ENCODE peak calls at places on chromosomes 3 and 15, in seven cellular contexts. One of them, this sample, is unnamed.

GRCh38 chr3:160454995-160455394 is 5.4 kb upstream of the TRIM59 start:
- DNase-seq in H54: no peak
- DNase-seq in lower leg skin: no peak
- DNase-seq in body of pancreas: no peak
- DNase-seq in endothelial cell of umbilical vein: no peak
- DNase-seq in ovary: no peak
- DNase-seq in transverse colon: no peak
- DNase-seq in this sample: no peak

GRCh38 chr3:71989165-71989564 is 204.2 kb upstream of the PROK2 start:
- DNase-seq in H54: peak
- DNase-seq in lower leg skin: no peak
- DNase-seq in body of pancreas: no peak
- DNase-seq in endothelial cell of umbilical vein: no peak
- DNase-seq in ovary: no peak
- DNase-seq in transverse colon: no peak
- DNase-seq in this sample: no peak

GRCh38 chr15:78879517-78880241 is 7.0 kb downstream of the MORF4L1 start:
- DNase-seq in H54: no peak
- DNase-seq in lower leg skin: no peak
- DNase-seq in body of pancreas: no peak
- DNase-seq in endothelial cell of umbilical vein: no peak
- DNase-seq in ovary: no peak
- DNase-seq in transverse colon: no peak
- DNase-seq in this sample: no peak

GRCh38 chr15:34927726-34928125 is 41.8 kb downstream of the AQR start:
- DNase-seq in H54: no peak
- DNase-seq in lower leg skin: no peak
- DNase-seq in body of pancreas: no peak
- DNase-seq in endothelial cell of umbilical vein: peak
- DNase-seq in ovary: no peak
- DNase-seq in transverse colon: no peak
- DNase-seq in this sample: no peak

GRCh38 chr3:29759443-29760033 is 478.7 kb downstream of the RBMS3 start:
- DNase-seq in H54: no peak
- DNase-seq in lower leg skin: no peak
- DNase-seq in body of pancreas: no peak
- DNase-seq in endothelial cell of umbilical vein: peak
- DNase-seq in ovary: no peak
- DNase-seq in transverse colon: no peak
- DNase-seq in this sample: no peak

GRCh38 chr15:93587046-93587445 is 498.0 kb upstream of the RGMA start:
- DNase-seq in H54: no peak
- DNase-seq in lower leg skin: no peak
- DNase-seq in body of pancreas: no peak
- DNase-seq in endothelial cell of umbilical vein: no peak
- DNase-seq in ovary: no peak
- DNase-seq in transverse colon: no peak
- DNase-seq in this sample: no peak

GRCh38 chr3:45496550-45496949 is 98.0 kb upstream of the LIMD1 start:
- DNase-seq in H54: no peak
- DNase-seq in lower leg skin: no peak
- DNase-seq in body of pancreas: no peak
- DNase-seq in endothelial cell of umbilical vein: no peak
- DNase-seq in ovary: peak
- DNase-seq in transverse colon: no peak
- DNase-seq in this sample: no peak

GRCh38 chr3:64300790-64301423 is 75.6 kb upstream of the PRICKLE2 start:
- DNase-seq in H54: no peak
- DNase-seq in lower leg skin: no peak
- DNase-seq in body of pancreas: no peak
- DNase-seq in endothelial cell of umbilical vein: no peak
- DNase-seq in ovary: no peak
- DNase-seq in transverse colon: no peak
- DNase-seq in this sample: no peak

GRCh38 chr3:28301607-28302158 is 46.8 kb upstream of the ZCWPW2 start:
- DNase-seq in H54: no peak
- DNase-seq in lower leg skin: no peak
- DNase-seq in body of pancreas: no peak
- DNase-seq in endothelial cell of umbilical vein: peak
- DNase-seq in ovary: no peak
- DNase-seq in transverse colon: no peak
- DNase-seq in this sample: no peak

GRCh38 chr3:159923961-159924360 is 64.7 kb upstream of the IL12A start:
- DNase-seq in H54: no peak
- DNase-seq in lower leg skin: no peak
- DNase-seq in body of pancreas: no peak
- DNase-seq in endothelial cell of umbilical vein: no peak
- DNase-seq in ovary: no peak
- DNase-seq in transverse colon: no peak
- DNase-seq in this sample: no peak

GRCh38 chr3:43144811-43145490 is 39.1 kb upstream of the POMGNT2 start:
- DNase-seq in H54: peak
- DNase-seq in lower leg skin: no peak
- DNase-seq in body of pancreas: no peak
- DNase-seq in endothelial cell of umbilical vein: peak
- DNase-seq in ovary: no peak
- DNase-seq in transverse colon: no peak
- DNase-seq in this sample: no peak

GRCh38 chr15:91968610-91969009 is 115.1 kb downstream of the SLCO3A1 start:
- DNase-seq in H54: no peak
- DNase-seq in lower leg skin: no peak
- DNase-seq in body of pancreas: no peak
- DNase-seq in endothelial cell of umbilical vein: no peak
- DNase-seq in ovary: no peak
- DNase-seq in transverse colon: no peak
- DNase-seq in this sample: no peak

GRCh38 chr3:37111199-37111598 is 63.2 kb downstream of the LRRFIP2 start:
- DNase-seq in H54: no peak
- DNase-seq in lower leg skin: no peak
- DNase-seq in body of pancreas: no peak
- DNase-seq in endothelial cell of umbilical vein: no peak
- DNase-seq in ovary: no peak
- DNase-seq in transverse colon: no peak
- DNase-seq in this sample: no peak

GRCh38 chr15:36879568-36880225 is 220.7 kb downstream of the MEIS2 start:
- DNase-seq in H54: no peak
- DNase-seq in lower leg skin: no peak
- DNase-seq in body of pancreas: no peak
- DNase-seq in endothelial cell of umbilical vein: no peak
- DNase-seq in ovary: no peak
- DNase-seq in transverse colon: no peak
- DNase-seq in this sample: no peak

GRCh38 chr3:28668377-28668721 is 319.7 kb upstream of the AZI2 start:
- DNase-seq in H54: no peak
- DNase-seq in lower leg skin: no peak
- DNase-seq in body of pancreas: no peak
- DNase-seq in endothelial cell of umbilical vein: no peak
- DNase-seq in ovary: no peak
- DNase-seq in transverse colon: no peak
- DNase-seq in this sample: no peak

GRCh38 chr15:93983501-93983900 is 247.9 kb upstream of the MCTP2 start:
- DNase-seq in H54: no peak
- DNase-seq in lower leg skin: no peak
- DNase-seq in body of pancreas: no peak
- DNase-seq in endothelial cell of umbilical vein: no peak
- DNase-seq in ovary: peak
- DNase-seq in transverse colon: no peak
- DNase-seq in this sample: no peak

GRCh38 chr15:83379574-83379973 is 67.6 kb upstream of the SH3GL3 start:
- DNase-seq in H54: peak
- DNase-seq in lower leg skin: no peak
- DNase-seq in body of pancreas: no peak
- DNase-seq in endothelial cell of umbilical vein: no peak
- DNase-seq in ovary: no peak
- DNase-seq in transverse colon: no peak
- DNase-seq in this sample: no peak

GRCh38 chr3:149352556-149352955 is 19.1 kb upstream of the TM4SF18 start:
- DNase-seq in H54: peak
- DNase-seq in lower leg skin: no peak
- DNase-seq in body of pancreas: peak
- DNase-seq in endothelial cell of umbilical vein: peak
- DNase-seq in ovary: peak
- DNase-seq in transverse colon: peak
- DNase-seq in this sample: peak

GRCh38 chr3:12918231-12918630 is 76.9 kb upstream of the RPL32 start:
- DNase-seq in H54: no peak
- DNase-seq in lower leg skin: no peak
- DNase-seq in body of pancreas: no peak
- DNase-seq in endothelial cell of umbilical vein: no peak
- DNase-seq in ovary: no peak
- DNase-seq in transverse colon: no peak
- DNase-seq in this sample: no peak

GRCh38 chr3:177452487-177452886 is 255.2 kb upstream of the TBL1XR1 start:
- DNase-seq in H54: no peak
- DNase-seq in lower leg skin: no peak
- DNase-seq in body of pancreas: no peak
- DNase-seq in endothelial cell of umbilical vein: peak
- DNase-seq in ovary: no peak
- DNase-seq in transverse colon: no peak
- DNase-seq in this sample: no peak

GRCh38 chr3:106413683-106414082 is 544.9 kb upstream of the CBLB start:
- DNase-seq in H54: no peak
- DNase-seq in lower leg skin: no peak
- DNase-seq in body of pancreas: no peak
- DNase-seq in endothelial cell of umbilical vein: no peak
- DNase-seq in ovary: no peak
- DNase-seq in transverse colon: no peak
- DNase-seq in this sample: no peak

GRCh38 chr3:128681277-128681829 is 30.7 kb upstream of the RPN1 start:
- DNase-seq in H54: no peak
- DNase-seq in lower leg skin: no peak
- DNase-seq in body of pancreas: no peak
- DNase-seq in endothelial cell of umbilical vein: no peak
- DNase-seq in ovary: no peak
- DNase-seq in transverse colon: no peak
- DNase-seq in this sample: no peak

GRCh38 chr3:40452876-40453730 is 4.0 kb upstream of the RPL14 start:
- DNase-seq in H54: peak
- DNase-seq in lower leg skin: peak
- DNase-seq in body of pancreas: peak
- DNase-seq in endothelial cell of umbilical vein: peak
- DNase-seq in ovary: peak
- DNase-seq in transverse colon: peak
- DNase-seq in this sample: peak
- TF ChIP-seq POLR2A in H54: peak
- TF ChIP-seq POLR2A in lower leg skin: no peak
- TF ChIP-seq POLR2A in body of pancreas: peak
- TF ChIP-seq POLR2A in endothelial cell of umbilical vein: peak
- TF ChIP-seq POLR2A in ovary: peak
- TF ChIP-seq POLR2A in transverse colon: peak
- TF ChIP-seq POLR2A in this sample: no peak

GRCh38 chr3:49165771-49166751 is at the start of gene CCDC71:
- DNase-seq in H54: peak
- DNase-seq in lower leg skin: peak
- DNase-seq in body of pancreas: peak
- DNase-seq in endothelial cell of umbilical vein: peak
- DNase-seq in ovary: peak
- DNase-seq in transverse colon: peak
- DNase-seq in this sample: peak
- TF ChIP-seq POLR2A in H54: peak
- TF ChIP-seq POLR2A in lower leg skin: no peak
- TF ChIP-seq POLR2A in body of pancreas: peak
- TF ChIP-seq POLR2A in endothelial cell of umbilical vein: peak
- TF ChIP-seq POLR2A in ovary: peak
- TF ChIP-seq POLR2A in transverse colon: no peak
- TF ChIP-seq POLR2A in this sample: no peak

GRCh38 chr3:141371882-141372281 is 3.6 kb downstream of the ZBTB38 start:
- DNase-seq in H54: no peak
- DNase-seq in lower leg skin: no peak
- DNase-seq in body of pancreas: no peak
- DNase-seq in endothelial cell of umbilical vein: no peak
- DNase-seq in ovary: no peak
- DNase-seq in transverse colon: no peak
- DNase-seq in this sample: no peak

GRCh38 chr3:141368062-141368924 is at the start of gene ZBTB38:
- DNase-seq in H54: peak
- DNase-seq in lower leg skin: peak
- DNase-seq in body of pancreas: peak
- DNase-seq in endothelial cell of umbilical vein: peak
- DNase-seq in ovary: peak
- DNase-seq in transverse colon: peak
- DNase-seq in this sample: peak

GRCh38 chr3:141372656-141373055 is 4.4 kb downstream of the ZBTB38 start:
- DNase-seq in H54: no peak
- DNase-seq in lower leg skin: no peak
- DNase-seq in body of pancreas: no peak
- DNase-seq in endothelial cell of umbilical vein: no peak
- DNase-seq in ovary: no peak
- DNase-seq in transverse colon: no peak
- DNase-seq in this sample: no peak

GRCh38 chr3:141368925-141369794 is 856 bp downstream of the ZBTB38 start:
- DNase-seq in H54: no peak
- DNase-seq in lower leg skin: no peak
- DNase-seq in body of pancreas: no peak
- DNase-seq in endothelial cell of umbilical vein: peak
- DNase-seq in ovary: no peak
- DNase-seq in transverse colon: no peak
- DNase-seq in this sample: no peak

GRCh38 chr3:141370065-141370533 is 1.8 kb downstream of the ZBTB38 start:
- DNase-seq in H54: no peak
- DNase-seq in lower leg skin: no peak
- DNase-seq in body of pancreas: peak
- DNase-seq in endothelial cell of umbilical vein: peak
- DNase-seq in ovary: peak
- DNase-seq in transverse colon: peak
- DNase-seq in this sample: peak
- TF ChIP-seq POLR2A in H54: no peak
- TF ChIP-seq POLR2A in lower leg skin: no peak
- TF ChIP-seq POLR2A in body of pancreas: no peak
- TF ChIP-seq POLR2A in endothelial cell of umbilical vein: peak
- TF ChIP-seq POLR2A in ovary: no peak
- TF ChIP-seq POLR2A in transverse colon: no peak
- TF ChIP-seq POLR2A in this sample: no peak

GRCh38 chr3:172749201-172749965 is 1.1 kb upstream of the ECT2 start:
- DNase-seq in H54: peak
- DNase-seq in lower leg skin: no peak
- DNase-seq in body of pancreas: no peak
- DNase-seq in endothelial cell of umbilical vein: peak
- DNase-seq in ovary: no peak
- DNase-seq in transverse colon: no peak
- DNase-seq in this sample: peak

GRCh38 chr3:172752651-172753050 is 2.1 kb downstream of the ECT2 start:
- DNase-seq in H54: no peak
- DNase-seq in lower leg skin: no peak
- DNase-seq in body of pancreas: no peak
- DNase-seq in endothelial cell of umbilical vein: no peak
- DNase-seq in ovary: no peak
- DNase-seq in transverse colon: no peak
- DNase-seq in this sample: no peak

GRCh38 chr3:172751188-172751571 is 654 bp downstream of the ECT2 start:
- DNase-seq in H54: no peak
- DNase-seq in lower leg skin: no peak
- DNase-seq in body of pancreas: no peak
- DNase-seq in endothelial cell of umbilical vein: peak
- DNase-seq in ovary: no peak
- DNase-seq in transverse colon: no peak
- DNase-seq in this sample: no peak

GRCh38 chr3:172750069-172750367 is 508 bp upstream of the ECT2 start:
- DNase-seq in H54: no peak
- DNase-seq in lower leg skin: no peak
- DNase-seq in body of pancreas: peak
- DNase-seq in endothelial cell of umbilical vein: no peak
- DNase-seq in ovary: no peak
- DNase-seq in transverse colon: no peak
- DNase-seq in this sample: no peak

GRCh38 chr3:172750368-172751187 is at the start of gene ECT2:
- DNase-seq in H54: peak
- DNase-seq in lower leg skin: peak
- DNase-seq in body of pancreas: peak
- DNase-seq in endothelial cell of umbilical vein: peak
- DNase-seq in ovary: peak
- DNase-seq in transverse colon: peak
- DNase-seq in this sample: peak
- TF ChIP-seq POLR2A in H54: peak
- TF ChIP-seq POLR2A in lower leg skin: no peak
- TF ChIP-seq POLR2A in body of pancreas: peak
- TF ChIP-seq POLR2A in endothelial cell of umbilical vein: peak
- TF ChIP-seq POLR2A in ovary: no peak
- TF ChIP-seq POLR2A in transverse colon: peak
- TF ChIP-seq POLR2A in this sample: no peak